ENCODE peak calls at places on chromosomes 1 and 21, in eight cellular contexts. One of them, this sample, is unnamed.

GRCh38 chr1:47572731-47573505 is 135.1 kb downstream of the FOXD2 start:
- DNase-seq in amniotic stem cell: no peak
- DNase-seq in NCI-H2107: no peak
- DNase-seq in effector CD4-positive, alpha-beta T cell: no peak
- DNase-seq in dorsolateral prefrontal cortex: peak
- DNase-seq in esophagus squamous epithelium: no peak
- DNase-seq in SW 1271: no peak
- DNase-seq in GM19239: no peak
- DNase-seq in this sample: no peak

GRCh38 chr1:2210084-2210653 is 15.6 kb upstream of the FAAP20 start:
- DNase-seq in NCI-H2107: no peak
- DNase-seq in amniotic stem cell: no peak
- DNase-seq in dorsolateral prefrontal cortex: no peak
- DNase-seq in esophagus squamous epithelium: no peak
- DNase-seq in GM19239: no peak
- DNase-seq in SW 1271: no peak
- DNase-seq in effector CD4-positive, alpha-beta T cell: no peak
- DNase-seq in this sample: no peak

GRCh38 chr1:245512980-245513578 is 358.3 kb downstream of the KIF26B start:
- DNase-seq in esophagus squamous epithelium: no peak
- DNase-seq in GM19239: no peak
- DNase-seq in effector CD4-positive, alpha-beta T cell: no peak
- DNase-seq in amniotic stem cell: no peak
- DNase-seq in SW 1271: no peak
- DNase-seq in NCI-H2107: peak
- DNase-seq in dorsolateral prefrontal cortex: no peak
- DNase-seq in this sample: no peak

GRCh38 chr1:21607549-21608529 is 61.3 kb downstream of the RAP1GAP start:
- DNase-seq in effector CD4-positive, alpha-beta T cell: no peak
- DNase-seq in dorsolateral prefrontal cortex: no peak
- DNase-seq in esophagus squamous epithelium: no peak
- DNase-seq in GM19239: peak
- DNase-seq in NCI-H2107: no peak
- DNase-seq in amniotic stem cell: no peak
- DNase-seq in SW 1271: peak
- DNase-seq in this sample: no peak

GRCh38 chr1:100597069-100597741 is 59.3 kb downstream of the GPR88 start:
- DNase-seq in GM19239: no peak
- DNase-seq in amniotic stem cell: peak
- DNase-seq in NCI-H2107: no peak
- DNase-seq in SW 1271: peak
- DNase-seq in dorsolateral prefrontal cortex: no peak
- DNase-seq in effector CD4-positive, alpha-beta T cell: no peak
- DNase-seq in esophagus squamous epithelium: no peak
- DNase-seq in this sample: no peak

GRCh38 chr21:37452222-37452621 is 85.6 kb downstream of the DYRK1A start:
- DNase-seq in esophagus squamous epithelium: no peak
- DNase-seq in GM19239: no peak
- DNase-seq in amniotic stem cell: peak
- DNase-seq in dorsolateral prefrontal cortex: peak
- DNase-seq in NCI-H2107: no peak
- DNase-seq in SW 1271: no peak
- DNase-seq in effector CD4-positive, alpha-beta T cell: no peak
- DNase-seq in this sample: no peak

GRCh38 chr1:227453962-227454361 is 109.4 kb upstream of the ZNF678 start:
- DNase-seq in SW 1271: no peak
- DNase-seq in esophagus squamous epithelium: no peak
- DNase-seq in dorsolateral prefrontal cortex: no peak
- DNase-seq in effector CD4-positive, alpha-beta T cell: no peak
- DNase-seq in NCI-H2107: no peak
- DNase-seq in amniotic stem cell: no peak
- DNase-seq in GM19239: no peak
- DNase-seq in this sample: no peak

GRCh38 chr21:34690793-34691175 is 22.0 kb downstream of the CLIC6 start:
- DNase-seq in amniotic stem cell: no peak
- DNase-seq in esophagus squamous epithelium: no peak
- DNase-seq in effector CD4-positive, alpha-beta T cell: no peak
- DNase-seq in GM19239: no peak
- DNase-seq in NCI-H2107: no peak
- DNase-seq in SW 1271: no peak
- DNase-seq in dorsolateral prefrontal cortex: no peak
- DNase-seq in this sample: no peak